ENCODE peak calls at places on chromosomes 6 and 20, in four cellular contexts. One of them, this sample, is unnamed. For H3K9me3 and H3K4me1, the result is how much of the 10 kb centered on the place peaks cover.

GRCh38 chr6:45959534-45960195 is 56.0 kb downstream of the CLIC5 start:
- DNase-seq in colonic mucosa: no peak
- DNase-seq in psoas muscle: no peak
- DNase-seq in gastrocnemius medialis: no peak
- DNase-seq in this sample: no peak

GRCh38 chr20:50346372-50347347 is 156.0 kb downstream of the CEBPB start:
- DNase-seq in colonic mucosa: peak
- DNase-seq in psoas muscle: peak
- DNase-seq in gastrocnemius medialis: peak
- DNase-seq in this sample: peak

GRCh38 chr20:44747166-44748004 is 1.7 kb downstream of the KCNK15 start:
- DNase-seq in colonic mucosa: peak
- DNase-seq in psoas muscle: peak
- DNase-seq in gastrocnemius medialis: peak
- DNase-seq in this sample: peak

GRCh38 chr6:1787894-1788293 is 178.2 kb downstream of the FOXC1 start:
- DNase-seq in colonic mucosa: no peak
- DNase-seq in psoas muscle: no peak
- DNase-seq in gastrocnemius medialis: no peak
- DNase-seq in this sample: no peak

GRCh38 chr6:165685302-165685701 is 22.3 kb upstream of the PDE10A start:
- DNase-seq in colonic mucosa: no peak
- DNase-seq in psoas muscle: no peak
- DNase-seq in gastrocnemius medialis: no peak
- DNase-seq in this sample: no peak

GRCh38 chr6:22556298-22556697 is 13.1 kb upstream of the HDGFL1 start:
- DNase-seq in colonic mucosa: no peak
- DNase-seq in psoas muscle: no peak
- DNase-seq in gastrocnemius medialis: no peak
- DNase-seq in this sample: no peak

GRCh38 chr6:41901882-41902519 is 6.8 kb upstream of the USP49 start:
- DNase-seq in colonic mucosa: peak
- DNase-seq in psoas muscle: no peak
- DNase-seq in gastrocnemius medialis: no peak
- DNase-seq in this sample: no peak

GRCh38 chr20:36467076-36467999 is 74.0 kb upstream of the MYL9 start:
- DNase-seq in colonic mucosa: peak
- DNase-seq in psoas muscle: peak
- DNase-seq in gastrocnemius medialis: peak
- DNase-seq in this sample: no peak

GRCh38 chr20:19512886-19513285 is 245.2 kb upstream of the RIN2 start:
- DNase-seq in colonic mucosa: no peak
- DNase-seq in psoas muscle: no peak
- DNase-seq in gastrocnemius medialis: no peak
- DNase-seq in this sample: no peak

GRCh38 chr20:40865095-40865494 is 163.5 kb upstream of the TOP1 start:
- DNase-seq in colonic mucosa: no peak
- DNase-seq in psoas muscle: no peak
- DNase-seq in gastrocnemius medialis: no peak
- DNase-seq in this sample: no peak

GRCh38 chr6:56868687-56869086 is 86.2 kb upstream of the BEND6 start:
- DNase-seq in colonic mucosa: no peak
- DNase-seq in psoas muscle: no peak
- DNase-seq in gastrocnemius medialis: no peak
- DNase-seq in this sample: no peak

GRCh38 chr6:117739869-117740268 is 64.6 kb downstream of the NUS1 start:
- DNase-seq in colonic mucosa: no peak
- DNase-seq in psoas muscle: no peak
- DNase-seq in gastrocnemius medialis: no peak
- DNase-seq in this sample: no peak

GRCh38 chr6:2158596-2159271 is 86.7 kb downstream of the GMDS start:
- DNase-seq in colonic mucosa: no peak
- DNase-seq in psoas muscle: no peak
- DNase-seq in gastrocnemius medialis: no peak
- DNase-seq in this sample: peak

GRCh38 chr20:37225146-37225545 is 36.5 kb downstream of the GHRH start:
- DNase-seq in colonic mucosa: no peak
- DNase-seq in psoas muscle: no peak
- DNase-seq in gastrocnemius medialis: no peak
- DNase-seq in this sample: no peak

GRCh38 chr6:7139835-7140470 is 32.2 kb downstream of the RREB1 start:
- DNase-seq in colonic mucosa: no peak
- DNase-seq in psoas muscle: no peak
- DNase-seq in gastrocnemius medialis: no peak
- DNase-seq in this sample: no peak

GRCh38 chr6:157281570-157281969 is 41.7 kb downstream of the TMEM242 start:
- DNase-seq in colonic mucosa: no peak
- DNase-seq in psoas muscle: no peak
- DNase-seq in gastrocnemius medialis: no peak
- DNase-seq in this sample: no peak

GRCh38 chr6:70834520-70834919 is 122.3 kb downstream of the B3GAT2 start:
- DNase-seq in colonic mucosa: no peak
- DNase-seq in psoas muscle: no peak
- DNase-seq in gastrocnemius medialis: no peak
- DNase-seq in this sample: no peak

GRCh38 chr6:27862396-27863061 is 49.7 kb downstream of the OR2B2 start:
- DNase-seq in colonic mucosa: no peak
- DNase-seq in psoas muscle: no peak
- DNase-seq in gastrocnemius medialis: no peak
- DNase-seq in this sample: peak

GRCh38 chr6:135323202-135323668 is 142.1 kb downstream of the MYB start:
- DNase-seq in colonic mucosa: no peak
- DNase-seq in psoas muscle: no peak
- DNase-seq in gastrocnemius medialis: no peak
- DNase-seq in this sample: no peak

GRCh38 chr20:51529027-51529749 is 13.3 kb downstream of the NFATC2 start:
- DNase-seq in colonic mucosa: no peak
- DNase-seq in psoas muscle: no peak
- DNase-seq in gastrocnemius medialis: no peak
- DNase-seq in this sample: peak

GRCh38 chr6:157648561-157648960 is 174.5 kb upstream of the SNX9 start:
- DNase-seq in colonic mucosa: no peak
- DNase-seq in psoas muscle: no peak
- DNase-seq in gastrocnemius medialis: no peak
- DNase-seq in this sample: no peak

GRCh38 chr20:5935384-5935783 is 14.9 kb downstream of the TRMT6 start:
- DNase-seq in colonic mucosa: no peak
- DNase-seq in psoas muscle: no peak
- DNase-seq in gastrocnemius medialis: no peak
- DNase-seq in this sample: no peak

GRCh38 chr20:24149881-24150307 is 161.3 kb upstream of the GGTLC1 start:
- DNase-seq in colonic mucosa: no peak
- DNase-seq in psoas muscle: no peak
- DNase-seq in gastrocnemius medialis: no peak
- DNase-seq in this sample: peak

GRCh38 chr6:170037541-170038250 is 253.2 kb downstream of the DLL1 start:
- DNase-seq in colonic mucosa: peak
- DNase-seq in psoas muscle: no peak
- DNase-seq in gastrocnemius medialis: peak
- DNase-seq in this sample: peak

GRCh38 chr6:19995575-19996257 is 158.5 kb downstream of the ID4 start:
- DNase-seq in colonic mucosa: no peak
- DNase-seq in psoas muscle: no peak
- DNase-seq in gastrocnemius medialis: no peak
- DNase-seq in this sample: no peak

GRCh38 chr20:45924391-45925261 is 9.9 kb upstream of the PCIF1 start:
- DNase-seq in colonic mucosa: peak
- DNase-seq in psoas muscle: no peak
- DNase-seq in gastrocnemius medialis: peak
- DNase-seq in this sample: peak

GRCh38 chr6:27791182-27791939 is 120.8 kb downstream of the OR2B2 start:
- DNase-seq in colonic mucosa: peak
- DNase-seq in psoas muscle: peak
- DNase-seq in gastrocnemius medialis: peak
- DNase-seq in this sample: peak

GRCh38 chr6:40735126-40735920 is 148.2 kb upstream of the LRFN2 start:
- DNase-seq in colonic mucosa: no peak
- DNase-seq in psoas muscle: no peak
- DNase-seq in gastrocnemius medialis: no peak
- DNase-seq in this sample: no peak

DNA sequence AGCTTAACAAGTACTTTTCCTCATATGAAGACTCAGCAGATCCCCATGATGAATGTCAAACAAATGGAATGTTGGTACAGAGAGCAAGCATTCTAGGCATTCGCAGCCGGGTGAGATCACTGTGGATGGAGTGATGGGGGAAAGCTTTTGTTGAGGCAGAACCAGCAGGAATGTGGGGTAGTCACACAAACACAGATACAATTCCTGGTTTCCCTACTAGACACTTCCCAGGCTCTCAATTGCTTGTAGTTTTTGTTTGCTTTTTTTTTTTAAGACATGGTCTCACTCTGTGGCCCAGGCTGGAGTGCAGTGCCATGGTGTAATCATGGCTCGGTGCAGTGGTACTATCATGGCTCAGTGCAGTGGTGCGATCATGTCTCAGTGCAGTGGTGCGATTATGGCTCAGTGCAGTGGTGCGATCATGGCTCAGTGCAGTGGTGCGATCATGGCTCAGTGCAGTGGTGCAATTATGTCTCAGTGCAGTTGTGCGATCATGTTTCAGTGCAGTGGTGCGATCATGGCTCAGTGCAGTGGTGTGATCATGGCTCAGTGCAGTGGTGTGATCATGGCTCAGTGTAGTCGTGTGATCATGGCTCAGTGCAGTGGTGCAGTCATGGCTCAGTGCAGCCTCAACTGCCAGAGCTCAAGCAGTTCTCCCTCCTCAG is 15.4 kb upstream of the IER3 start:
- DNase-seq in colonic mucosa: no peak
- DNase-seq in psoas muscle: no peak
- DNase-seq in gastrocnemius medialis: no peak
- DNase-seq in this sample: no peak
- H3K9me3 ChIP-seq in colonic mucosa: under half
- H3K9me3 ChIP-seq in psoas muscle: under half
- H3K9me3 ChIP-seq in gastrocnemius medialis: under half
- H3K9me3 ChIP-seq in this sample: under half

DNA sequence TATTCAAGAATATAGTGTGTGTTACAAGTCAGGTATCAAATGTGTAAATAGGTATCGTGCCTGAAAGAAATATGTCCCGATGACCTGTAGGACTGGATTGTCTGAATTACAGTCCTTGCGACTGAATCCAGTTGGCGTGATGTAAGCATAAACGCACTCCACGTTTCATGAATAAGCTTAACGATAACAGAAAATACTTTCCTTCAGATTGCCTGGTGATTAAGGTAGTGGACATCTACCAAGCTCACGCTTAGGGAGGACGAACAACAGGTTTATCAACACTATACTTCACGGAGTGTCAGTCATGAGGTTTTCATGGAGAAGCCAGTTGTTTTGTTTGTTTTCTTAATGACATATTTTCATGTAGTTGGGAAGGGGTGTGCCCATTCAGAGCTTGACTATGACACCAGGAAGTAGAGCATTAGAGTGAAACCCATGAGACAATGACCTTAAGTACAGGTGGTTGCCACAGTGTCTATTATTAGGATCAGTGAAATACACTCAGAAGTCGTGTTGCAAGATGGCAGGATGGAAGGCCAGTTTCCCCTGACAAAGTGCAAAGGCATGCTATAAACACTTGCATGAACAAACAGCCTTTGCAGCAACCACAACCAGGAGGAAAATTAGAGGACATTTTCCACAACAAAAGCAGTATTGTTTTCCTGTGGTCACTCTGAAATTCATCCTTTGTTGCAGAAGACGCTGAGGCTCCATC is 305.8 kb upstream of the PRDM1 start:
- DNase-seq in colonic mucosa: no peak
- DNase-seq in psoas muscle: no peak
- DNase-seq in gastrocnemius medialis: peak
- DNase-seq in this sample: no peak
- H3K4me1 ChIP-seq in colonic mucosa: under half
- H3K4me1 ChIP-seq in psoas muscle: under half
- H3K4me1 ChIP-seq in gastrocnemius medialis: under half
- H3K4me1 ChIP-seq in this sample: under half

GRCh38 chr6:192313-192664 is 100.0 kb upstream of the DUSP22 start:
- DNase-seq in colonic mucosa: no peak
- DNase-seq in psoas muscle: no peak
- DNase-seq in gastrocnemius medialis: no peak
- DNase-seq in this sample: peak

GRCh38 chr6:189676-190075 is 102.6 kb upstream of the DUSP22 start:
- DNase-seq in colonic mucosa: no peak
- DNase-seq in psoas muscle: no peak
- DNase-seq in gastrocnemius medialis: no peak
- DNase-seq in this sample: peak

GRCh38 chr6:191487-192312 is 100.6 kb upstream of the DUSP22 start:
- DNase-seq in colonic mucosa: no peak
- DNase-seq in psoas muscle: no peak
- DNase-seq in gastrocnemius medialis: no peak
- DNase-seq in this sample: peak

GRCh38 chr6:188821-189655 is 103.2 kb upstream of the DUSP22 start:
- DNase-seq in colonic mucosa: peak
- DNase-seq in psoas muscle: peak
- DNase-seq in gastrocnemius medialis: peak
- DNase-seq in this sample: peak

DNA sequence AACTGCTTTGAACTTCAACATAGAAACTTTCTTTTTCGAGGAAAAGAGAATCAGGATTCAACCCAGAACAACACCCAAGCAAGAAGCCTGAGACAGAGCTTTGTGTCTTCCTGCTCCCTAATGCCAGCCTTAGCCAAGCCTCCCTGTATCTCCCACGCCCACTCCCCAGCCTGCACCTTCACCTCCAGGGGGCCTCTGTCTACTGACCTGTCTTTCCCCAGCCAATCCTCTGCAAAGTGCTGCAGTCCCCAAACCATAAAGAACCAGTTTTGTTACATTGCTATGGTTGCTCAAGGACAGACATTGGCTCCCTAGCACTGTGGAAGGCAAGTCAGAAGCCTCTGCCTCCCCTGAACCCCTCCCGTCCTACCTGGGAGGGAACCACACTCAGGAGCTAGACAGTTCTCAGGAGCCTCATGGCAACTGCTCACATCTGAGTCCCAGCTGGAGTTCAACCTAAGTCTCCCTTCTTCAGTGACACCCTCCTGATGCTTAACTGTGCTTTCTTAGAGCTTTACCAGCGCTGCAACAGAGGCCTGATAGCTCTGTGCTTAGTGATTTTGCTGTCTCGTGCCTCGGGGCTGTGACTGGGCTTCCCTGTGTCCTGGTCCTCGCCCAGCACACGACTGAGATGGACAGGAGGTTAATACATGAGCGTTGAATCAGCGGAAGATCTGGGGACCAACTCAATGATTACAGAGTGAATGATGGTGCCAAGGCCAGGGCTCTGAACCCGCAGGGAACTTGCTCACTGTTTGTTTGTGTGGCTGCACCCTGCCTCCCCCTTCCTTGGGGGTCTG is 101.5 kb upstream of the DUSP22 start:
- DNase-seq in colonic mucosa: no peak
- DNase-seq in psoas muscle: no peak
- DNase-seq in gastrocnemius medialis: no peak
- DNase-seq in this sample: peak
- TF ChIP-seq CTCF in colonic mucosa: no peak
- TF ChIP-seq CTCF in psoas muscle: no peak
- TF ChIP-seq CTCF in gastrocnemius medialis: no peak
- TF ChIP-seq CTCF in this sample: no peak

DNA sequence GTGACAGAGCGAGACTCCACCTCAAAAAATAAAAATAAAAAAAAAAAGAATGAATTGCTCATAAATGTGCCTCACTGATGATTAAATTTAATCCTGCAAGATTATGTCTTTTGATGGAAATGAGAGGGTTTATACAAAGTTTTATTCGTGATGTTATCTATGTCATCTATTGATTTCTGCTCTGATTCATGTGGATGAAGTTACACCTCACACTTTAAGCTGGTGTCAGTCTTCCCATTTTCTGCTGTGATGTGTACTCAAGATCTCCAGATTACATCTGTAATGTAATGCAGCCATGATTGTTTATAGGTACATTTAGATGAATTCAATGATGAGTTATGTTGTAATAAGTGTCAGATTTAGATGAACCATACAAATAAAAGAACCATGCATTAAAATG is 34.2 kb downstream of the HCRTR2 start:
- DNase-seq in colonic mucosa: no peak
- DNase-seq in psoas muscle: no peak
- DNase-seq in gastrocnemius medialis: no peak
- DNase-seq in this sample: no peak
- H3K9me3 ChIP-seq in colonic mucosa: under half
- H3K9me3 ChIP-seq in psoas muscle: under half
- H3K9me3 ChIP-seq in gastrocnemius medialis: under half
- H3K9me3 ChIP-seq in this sample: under half